ENCODE peak calls at places on chromosome 10, in five cellular contexts. M is HepG2, K is SK-N-SH, T is K562, V is GM12878. H is an unnamed sample.

GRCh38 chr10:24642921-24643678 is 80.6 kb downstream of the ARHGAP21 start:
- DNase-seq in M (peak), K (peak), T (peak), V (peak), H (peak)

GRCh38 chr10:42790835-42791234 is 8.2 kb downstream of the BMS1 start:
- DNase-seq in M (no peak), K (no peak), T (no peak), V (no peak), H (no peak)

GRCh38 chr10:124287071-124287685 is 131.5 kb downstream of the OAT start:
- DNase-seq in M (no peak), K (no peak), T (no peak), V (no peak), H (no peak)

GRCh38 chr10:33506838-33507661 is 172.6 kb upstream of the NRP1 start:
- DNase-seq in M (no peak), K (no peak), T (no peak), V (peak), H (no peak)

GRCh38 chr10:30902621-30903396 is 128.9 kb downstream of the ZNF438 start:
- DNase-seq in M (no peak), K (no peak), T (no peak), V (no peak), H (no peak)

GRCh38 chr10:10794056-10794455 is 223.6 kb upstream of the CELF2 start:
- DNase-seq in M (no peak), K (no peak), T (no peak), V (no peak), H (no peak)

GRCh38 chr10:126384269-126384873 is 3.9 kb downstream of the ADAM12 start:
- DNase-seq in M (no peak), K (no peak), T (no peak), V (no peak), H (no peak)

GRCh38 chr10:93437946-93438795 is 44.0 kb downstream of the MYOF start:
- DNase-seq in M (no peak), K (no peak), T (no peak), V (no peak), H (no peak)

GRCh38 chr10:1543596-1543995 is 193.7 kb downstream of the ADARB2 start:
- DNase-seq in M (no peak), K (no peak), T (no peak), V (no peak), H (no peak)

GRCh38 chr10:93039110-93039509 is 21.5 kb upstream of the CYP26C1 start:
- DNase-seq in M (no peak), K (no peak), T (no peak), V (no peak), H (no peak)

GRCh38 chr10:6049031-6049400 is 13.2 kb downstream of the IL2RA start:
- DNase-seq in M (no peak), K (no peak), T (no peak), V (no peak), H (no peak)

GRCh38 chr10:72011468-72011867 is 47.3 kb downstream of the CHST3 start:
- DNase-seq in M (no peak), K (no peak), T (no peak), V (no peak), H (no peak)

GRCh38 chr10:60816624-60817023 is 38.3 kb downstream of the CDK1 start:
- DNase-seq in M (peak), K (peak), T (peak), V (peak), H (peak)

GRCh38 chr10:124025152-124025551 is 68.2 kb downstream of the CHST15 start:
- DNase-seq in M (no peak), K (no peak), T (no peak), V (no peak), H (no peak)

GRCh38 chr10:50937230-50937907 is 51.9 kb upstream of the A1CF start:
- DNase-seq in M (peak), K (peak), T (peak), V (no peak), H (peak)

GRCh38 chr10:48792121-48792520 is 107.4 kb downstream of the WDFY4 start:
- DNase-seq in M (no peak), K (no peak), T (no peak), V (no peak), H (no peak)

GRCh38 chr10:1117651-1118050 is 61.5 kb downstream of the WDR37 start:
- DNase-seq in M (no peak), K (peak), T (no peak), V (no peak), H (no peak)

DNA sequence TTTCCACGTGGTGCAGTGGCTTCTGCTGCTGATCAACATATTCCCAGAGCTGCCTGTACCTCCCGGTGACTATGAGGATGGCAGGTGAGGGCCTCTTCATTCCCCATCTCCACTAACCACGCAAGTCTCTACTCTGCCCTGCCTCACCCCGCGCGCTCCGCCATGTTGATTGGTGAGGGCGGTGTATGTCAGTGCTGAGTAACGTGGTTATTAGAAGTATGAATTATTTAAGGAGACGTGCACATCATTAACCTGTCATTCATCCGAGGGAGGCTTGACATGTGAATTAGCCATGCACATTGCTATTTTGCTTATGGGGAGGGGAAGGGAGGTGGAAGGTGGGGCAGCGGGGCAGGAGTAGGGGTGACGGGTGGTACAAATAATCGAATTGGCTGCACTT is 138.6 kb downstream of the SORCS3 start:
- DNase-seq in M (no peak), K (no peak), T (no peak), V (no peak), H (no peak)
- TF ChIP-seq ZBTB33 in M (no peak), K (no peak), T (no peak), V (no peak), H (no peak)

DNA sequence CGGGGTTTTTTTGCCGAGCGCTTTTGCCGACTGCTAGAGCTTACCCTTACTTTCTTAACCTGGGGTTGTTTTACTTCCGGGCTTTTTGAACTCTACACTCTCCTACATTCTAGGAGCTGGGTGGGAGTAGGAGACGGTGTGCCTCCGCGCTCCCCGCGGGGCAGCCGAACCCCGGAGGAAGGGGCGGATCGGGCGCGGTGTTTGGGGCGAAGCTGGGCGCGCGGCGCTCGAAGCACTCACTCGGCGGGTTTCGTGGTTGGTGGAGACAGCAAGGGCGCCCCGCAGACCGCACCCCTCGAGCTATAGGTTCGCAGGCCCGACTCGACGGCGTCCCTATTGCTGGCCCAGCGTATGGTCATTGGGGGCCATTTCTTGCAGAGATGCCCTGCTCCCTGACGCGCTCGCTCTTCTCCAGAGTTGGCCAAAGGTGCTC is 245 bp downstream of the ZNF518A start:
- DNase-seq in M (peak), K (peak), T (peak), V (no peak), H (no peak)
- TF ChIP-seq YY1 in M (no peak), K (no peak), T (no peak), V (peak), H (no peak)

GRCh38 chr10:104339469-104340098 is 1.3 kb upstream of the ITPRIP start:
- DNase-seq in M (peak), K (no peak), T (no peak), V (no peak), H (no peak)

GRCh38 chr10:104337527-104337984 is 709 bp downstream of the ITPRIP start:
- DNase-seq in M (no peak), K (no peak), T (peak), V (no peak), H (no peak)

GRCh38 chr10:104340099-104340594 is 1.9 kb upstream of the ITPRIP start:
- DNase-seq in M (no peak), K (no peak), T (peak), V (no peak), H (no peak)

GRCh38 chr10:104336829-104337526 is 1.3 kb downstream of the ITPRIP start:
- DNase-seq in M (peak), K (no peak), T (peak), V (no peak), H (no peak)

GRCh38 chr10:104337985-104338735 is at the start of gene ITPRIP:
- DNase-seq in M (peak), K (peak), T (peak), V (no peak), H (peak)
- TF ChIP-seq ZBTB33 in M (no peak), K (no peak), T (no peak), V (no peak), H (no peak)

GRCh38 chr10:86062647-86063145 is 303.9 kb downstream of the GRID1 start:
- DNase-seq in M (no peak), K (no peak), T (no peak), V (no peak), H (no peak)

GRCh38 chr10:86060386-86061280 is 306.0 kb downstream of the GRID1 start:
- DNase-seq in M (no peak), K (no peak), T (no peak), V (no peak), H (no peak)

GRCh38 chr10:86058964-86059363 is 307.6 kb downstream of the GRID1 start:
- DNase-seq in M (no peak), K (no peak), T (no peak), V (no peak), H (no peak)

GRCh38 chr10:86062151-86062550 is 304.4 kb downstream of the GRID1 start:
- DNase-seq in M (no peak), K (no peak), T (no peak), V (no peak), H (no peak)

GRCh38 chr10:86061301-86061873 is 305.2 kb downstream of the GRID1 start:
- DNase-seq in M (no peak), K (no peak), T (no peak), V (no peak), H (no peak)
- TF ChIP-seq YY1 in M (no peak), K (no peak), T (no peak), V (no peak), H (no peak)

GRCh38 chr10:44824607-44825006 is 86.5 kb upstream of the TMEM72 start:
- DNase-seq in M (no peak), K (no peak), T (no peak), V (no peak), H (no peak)
- TF ChIP-seq ZBTB33 in M (no peak), K (no peak), T (no peak), V (no peak), H (no peak)

DNA sequence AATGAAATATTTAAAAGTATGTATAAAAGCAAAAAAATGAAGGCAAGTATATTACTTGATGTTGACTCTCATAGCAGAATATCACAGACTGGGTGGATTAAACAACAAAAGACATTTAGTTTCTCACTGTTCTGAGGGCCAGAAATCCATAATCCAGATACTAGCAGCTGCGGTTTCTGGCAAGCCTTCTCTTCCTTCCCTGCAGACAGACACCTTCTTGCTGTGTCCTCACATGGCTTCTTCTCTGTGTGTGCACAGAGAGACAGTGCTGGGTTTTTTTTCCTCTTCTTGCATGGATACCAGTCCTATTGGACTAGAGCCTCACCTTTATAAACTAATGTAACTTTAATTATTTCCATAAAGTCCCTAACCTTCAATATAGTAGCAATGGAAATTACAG is 127.9 kb upstream of the AKR1E2 start:
- DNase-seq in M (no peak), K (no peak), T (no peak), V (no peak), H (no peak)
- TF ChIP-seq YY1 in M (no peak), K (no peak), T (no peak), V (no peak), H (no peak)

GRCh38 chr10:18282094-18282493 is 141.9 kb downstream of the CACNB2 start:
- DNase-seq in M (no peak), K (no peak), T (no peak), V (no peak), H (no peak)
- TF ChIP-seq ZBTB33 in M (no peak), K (no peak), T (no peak), V (no peak), H (no peak)

GRCh38 chr10:129193148-129193547 is 273.9 kb upstream of the MGMT start:
- DNase-seq in M (no peak), K (no peak), T (no peak), V (no peak), H (no peak)
- TF ChIP-seq YY1 in M (no peak), K (no peak), T (no peak), V (no peak), H (no peak)

GRCh38 chr10:133257489-133258065 is 19.1 kb downstream of the ADAM8 start:
- DNase-seq in M (no peak), K (peak), T (peak), V (no peak), H (no peak)
- TF ChIP-seq ZBTB33 in M (peak), K (no peak), T (no peak), V (no peak), H (no peak)